ENCODE peak calls at places on chromosome 14, in four cellular contexts. R is mesendoderm, N is IMR-90, P is H1. I is an unnamed sample.

GRCh38 chr14:95603415-95603814 is 68.6 kb downstream of the GLRX5 start:
- DNase-seq in R (no peak), N (no peak), P (no peak), I (no peak)

GRCh38 chr14:81268016-81268416 is 47.3 kb upstream of the GTF2A1 start:
- DNase-seq in R (peak; percentile 93), N (peak; percentile 1), P (no peak), I (no peak)

GRCh38 chr14:58593977-58594376 is 43.8 kb upstream of the DACT1 start:
- DNase-seq in R (no peak), N (no peak), P (no peak), I (no peak)

GRCh38 chr14:81682134-81682533 is 148.5 kb upstream of the SEL1L start:
- DNase-seq in R (no peak), N (no peak), P (no peak), I (no peak)

GRCh38 chr14:104265918-104266642 is 127.7 kb downstream of the KIF26A start:
- DNase-seq in R (no peak), N (no peak), P (no peak), I (peak; percentile 24)

GRCh38 chr14:55689971-55690871 is 110.2 kb downstream of the KTN1 start:
- DNase-seq in R (peak; percentile 22), N (no peak), P (no peak), I (no peak)

GRCh38 chr14:73025544-73025943 is 1.4 kb downstream of the ZFYVE1 start:
- DNase-seq in R (peak; percentile 22), N (peak; percentile 42), P (no peak), I (no peak)

GRCh38 chr14:33120341-33120740 is 181.7 kb downstream of the NPAS3 start:
- DNase-seq in R (no peak), N (no peak), P (no peak), I (no peak)

GRCh38 chr14:95922080-95922479 is 45.4 kb downstream of the TUNAR start:
- DNase-seq in R (no peak), N (no peak), P (no peak), I (no peak)

GRCh38 chr14:92425101-92425500 is 88.5 kb upstream of the RIN3 start:
- DNase-seq in R (peak; percentile 36), N (peak; percentile 52), P (no peak), I (no peak)

GRCh38 chr14:94426526-94426925 is 26.1 kb downstream of the SERPINA11 start:
- DNase-seq in R (no peak), N (no peak), P (no peak), I (no peak)

GRCh38 chr14:62557416-62557815 is 487.8 kb downstream of the KCNH5 start:
- DNase-seq in R (peak; percentile 11), N (no peak), P (no peak), I (peak; percentile 20)

GRCh38 chr14:97282210-97282609 is 485.0 kb downstream of the VRK1 start:
- DNase-seq in R (no peak), N (no peak), P (no peak), I (no peak)

GRCh38 chr14:95943699-95944098 is 67.1 kb downstream of the TUNAR start:
- DNase-seq in R (peak; percentile 82), N (no peak), P (no peak), I (no peak)

GRCh38 chr14:82239205-82239604 is 705.6 kb upstream of the SEL1L start:
- DNase-seq in R (no peak), N (no peak), P (no peak), I (no peak)

GRCh38 chr14:48690349-48690748 is 895.8 kb downstream of the RPS29 start:
- DNase-seq in R (peak; percentile 29), N (peak; percentile 10), P (no peak), I (no peak)

GRCh38 chr14:36520601-36521525 is 831 bp upstream of the NKX2-1 start:
- DNase-seq in R (peak; percentile 75), N (peak; percentile 2), P (peak; percentile 80), I (peak; percentile 74)

GRCh38 chr14:93676416-93676958 is 111.8 kb downstream of the PRIMA1 start:
- DNase-seq in R (no peak), N (no peak), P (no peak), I (no peak)

GRCh38 chr14:25406818-25407217 is 356.9 kb upstream of the STXBP6 start:
- DNase-seq in R (peak; percentile 80), N (peak; percentile 8), P (peak; percentile 61), I (peak; percentile 56)

GRCh38 chr14:90839024-90839888 is 23.0 kb upstream of the TTC7B start:
- DNase-seq in R (no peak), N (peak; percentile 63), P (no peak), I (no peak)

GRCh38 chr14:93734086-93734822 is 54.0 kb downstream of the PRIMA1 start:
- DNase-seq in R (peak; percentile 38), N (no peak), P (peak; percentile 85), I (peak; percentile 86)

GRCh38 chr14:89288114-89288513 is 128.9 kb downstream of the FOXN3 start:
- DNase-seq in R (no peak), N (no peak), P (no peak), I (no peak)

GRCh38 chr14:83969998-83970397 is 1559.9 kb upstream of the FLRT2 start:
- DNase-seq in R (peak; percentile 28), N (no peak), P (no peak), I (no peak)

GRCh38 chr14:78251308-78251707 is 81.1 kb downstream of the NRXN3 start:
- DNase-seq in R (no peak), N (no peak), P (no peak), I (no peak)

GRCh38 chr14:63745272-63745671 is 17.4 kb upstream of the SGPP1 start:
- DNase-seq in R (no peak), N (no peak), P (no peak), I (no peak)

GRCh38 chr14:97077253-97077653 is 280.1 kb downstream of the VRK1 start:
- DNase-seq in R (no peak), N (no peak), P (no peak), I (no peak)

GRCh38 chr14:45085004-45085403 is 1.1 kb downstream of the PRPF39 start:
- DNase-seq in R (no peak), N (peak; percentile 46), P (no peak), I (no peak)

GRCh38 chr14:30553311-30553989 is 5.5 kb upstream of the G2E3 start:
- DNase-seq in R (no peak), N (peak; percentile 78), P (no peak), I (no peak)

DNA sequence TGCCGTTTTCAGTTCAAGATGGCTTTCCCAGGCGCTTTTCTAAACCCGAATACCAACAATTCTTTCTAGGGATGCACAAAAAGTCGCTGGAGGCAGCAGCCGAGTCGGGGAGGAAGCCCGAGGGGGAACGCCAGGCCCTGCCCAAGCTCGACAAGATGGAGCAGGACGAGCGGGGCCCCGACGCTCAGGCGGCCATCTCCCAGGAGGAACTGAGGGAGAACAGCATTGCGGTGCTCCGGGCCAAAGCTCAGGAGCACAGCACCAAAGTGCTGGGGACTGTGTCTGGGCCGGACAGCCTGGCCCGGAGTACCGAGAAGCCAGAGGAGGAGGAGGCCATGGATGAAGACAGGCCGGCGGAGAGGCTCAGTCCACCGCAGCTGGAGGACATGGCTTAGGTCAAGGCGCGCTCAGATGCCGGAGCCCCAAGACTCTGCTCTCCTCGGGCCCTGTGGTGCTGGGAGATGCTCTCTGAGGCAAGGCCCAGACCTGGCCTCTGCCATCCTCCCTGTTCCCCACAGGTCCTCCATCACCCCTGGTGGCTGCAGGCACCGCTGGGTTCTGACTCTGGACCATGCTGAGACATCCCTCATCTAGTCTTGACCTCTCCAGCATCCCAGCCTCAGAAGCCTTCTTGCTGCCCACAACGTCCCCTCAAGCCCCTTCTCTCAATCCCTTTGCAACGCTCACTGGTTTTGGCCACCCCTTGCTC is 21.4 kb downstream of the VSX2 start:
- DNase-seq in R (no peak), N (no peak), P (no peak), I (no peak)
- H2BK5ac ChIP-seq in R (no peak overlapping the region), N (no peak overlapping the region), P (no peak overlapping the region), I (no peak overlapping the region)

GRCh38 chr14:64848239-64848638 is 31.5 kb downstream of the SPTB start:
- DNase-seq in R (no peak), N (no peak), P (no peak), I (no peak)

GRCh38 chr14:64844272-64844671 is 35.4 kb downstream of the SPTB start:
- DNase-seq in R (no peak), N (no peak), P (no peak), I (no peak)

GRCh38 chr14:64845878-64846277 is 33.8 kb downstream of the SPTB start:
- DNase-seq in R (peak; percentile 76), N (peak; percentile 64), P (no peak), I (no peak)

GRCh38 chr14:64844993-64845536 is 34.6 kb downstream of the SPTB start:
- DNase-seq in R (no peak), N (no peak), P (no peak), I (no peak)

DNA sequence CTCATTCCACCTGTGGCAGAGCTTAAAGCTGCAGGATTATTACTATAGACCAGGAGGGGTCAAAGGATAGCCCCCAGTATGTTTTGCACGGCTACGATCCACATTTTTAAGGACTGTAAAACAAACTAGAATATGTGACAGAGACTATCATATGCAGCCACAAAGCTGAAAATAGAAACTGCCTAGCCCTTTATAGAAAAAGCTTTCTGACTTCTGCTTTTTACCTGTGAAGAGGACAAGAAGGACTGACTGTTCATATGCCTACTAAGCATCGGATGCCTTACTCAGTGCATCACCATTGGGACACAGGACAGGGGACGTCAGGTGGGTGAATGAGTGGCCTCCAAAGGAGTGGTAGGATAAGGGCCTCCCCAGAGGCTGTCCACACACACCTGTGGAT is 29.8 kb downstream of the SPTB start:
- DNase-seq in R (no peak), N (no peak), P (no peak), I (no peak)
- H3K4me1 ChIP-seq in R (no peaks in the 10 kb centered on the region), N (no peaks in the 10 kb centered on the region), P (no peaks in the 10 kb centered on the region), I (peaks cover 2% of the 10 kb centered on the region)

GRCh38 chr14:100666403-100666802 is 60.3 kb upstream of the DLK1 start:
- DNase-seq in R (no peak), N (no peak), P (no peak), I (no peak)
- H2BK5ac ChIP-seq in R (no peak overlapping the region), N (no peak overlapping the region), P (no peak overlapping the region), I (no peak overlapping the region)

GRCh38 chr14:76920572-76921175 is 94.5 kb downstream of the LRRC74A start:
- DNase-seq in R (peak; percentile 85), N (no peak), P (no peak), I (peak; percentile 64)
- H3K4me1 ChIP-seq in R (peaks cover 33% of the 10 kb centered on the region), N (peaks cover 50% of the 10 kb centered on the region), P (peaks cover 64% of the 10 kb centered on the region), I (peaks cover 30% of the 10 kb centered on the region)

DNA sequence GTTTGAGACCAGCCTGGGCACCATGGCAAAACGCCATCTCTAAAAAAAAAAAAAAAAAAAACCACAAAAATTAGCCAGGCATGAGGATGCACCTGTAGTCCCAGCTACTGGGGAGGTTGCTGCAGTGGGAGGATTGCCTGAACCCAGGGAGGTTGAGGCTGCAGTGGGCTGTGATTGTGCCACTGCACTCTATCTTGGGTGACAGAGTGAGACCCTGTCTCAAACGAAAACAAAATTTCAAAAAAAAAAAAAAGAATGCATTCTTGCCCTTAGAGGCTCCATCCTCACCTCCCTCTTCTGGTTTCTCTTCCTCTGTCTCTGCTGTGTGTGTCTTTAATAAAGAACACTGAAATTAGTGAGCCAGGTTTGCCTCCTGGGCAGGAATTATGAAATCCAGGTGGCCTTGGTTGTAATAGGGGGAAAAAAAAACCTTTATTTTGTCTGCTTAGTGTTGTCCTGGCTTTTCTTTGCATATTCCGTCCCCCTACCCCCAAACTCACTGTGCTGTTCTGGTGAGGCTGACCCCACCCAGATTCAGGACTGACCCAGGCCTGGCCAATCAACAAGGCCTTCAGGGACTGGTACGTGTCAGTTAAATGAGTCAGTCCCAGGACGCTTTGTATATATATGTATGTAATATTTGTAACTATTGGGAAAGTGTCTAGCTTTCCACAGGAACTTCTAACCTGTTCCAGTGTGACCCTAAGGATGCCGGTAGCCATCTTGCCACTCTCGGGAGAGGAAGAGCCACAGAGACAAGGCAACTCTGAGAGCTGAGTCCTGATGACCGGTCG is 107.6 kb downstream of the VCPKMT start:
- DNase-seq in R (no peak), N (peak; percentile 69), P (no peak), I (no peak)
- H2BK5ac ChIP-seq in R (no peak overlapping the region), N (peak overlapping the region; percentile 5), P (no peak overlapping the region), I (no peak overlapping the region)

I was measured in H9.